ENCODE peak calls at places on chromosome 10, in five cellular contexts. T is A549, L is HEK293T, G is GM12878, S is K562. U is an unnamed sample.

GRCh38 chr10:60848126-60848525 is 69.8 kb downstream of the CDK1 start:
- DNase-seq in S (no peak), G (no peak), T (peak; percentile 33), L (no peak), U (peak; percentile 52)

GRCh38 chr10:77383861-77384553 is 253.6 kb downstream of the KCNMA1 start:
- DNase-seq in L (no peak), S (no peak), T (no peak), G (no peak), U (peak; percentile 32)

GRCh38 chr10:130350996-130351395 is 214.8 kb downstream of the GLRX3 start:
- DNase-seq in S (no peak), T (no peak), G (no peak), L (no peak), U (no peak)

GRCh38 chr10:71746344-71747037 is 26.8 kb downstream of the VSIR start:
- DNase-seq in L (peak; percentile 28), G (no peak), T (no peak), S (peak; percentile 95), U (no peak)

GRCh38 chr10:47111329-47111862 is 188.6 kb upstream of the GDF10 start:
- DNase-seq in S (peak; percentile 6), G (no peak), T (no peak), L (no peak), U (no peak)

GRCh38 chr10:31152421-31153133 is 120.9 kb upstream of the ZNF438 start:
- DNase-seq in L (no peak), T (no peak), S (no peak), G (no peak), U (no peak)

GRCh38 chr10:69810998-69811397 is 9.3 kb downstream of the COL13A1 start:
- DNase-seq in G (no peak), L (no peak), T (no peak), S (no peak), U (peak; percentile 28)

GRCh38 chr10:95814011-95814727 is 58.2 kb downstream of the ENTPD1 start:
- DNase-seq in T (no peak), G (no peak), L (no peak), S (no peak), U (peak; percentile 89)

GRCh38 chr10:119957451-119957850 is 64.9 kb downstream of the SEC23IP start:
- DNase-seq in S (no peak), T (no peak), G (no peak), L (no peak), U (no peak)

GRCh38 chr10:88032566-88032965 is 169.1 kb downstream of the PTEN start:
- DNase-seq in S (no peak), L (no peak), T (no peak), G (no peak), U (peak; percentile 86)

GRCh38 chr10:113681533-113682470 is 2.1 kb downstream of the CASP7 start:
- DNase-seq in T (no peak), G (peak; percentile 77), L (no peak), S (no peak), U (no peak)

GRCh38 chr10:24814568-24815313 is 91.1 kb upstream of the ARHGAP21 start:
- DNase-seq in G (no peak), T (peak; percentile 63), S (peak; percentile 15), L (no peak), U (peak; percentile 62)

GRCh38 chr10:94005050-94005449 is 11.3 kb downstream of the PLCE1 start:
- DNase-seq in G (no peak), L (no peak), S (no peak), T (no peak), U (peak; percentile 81)

GRCh38 chr10:3500408-3500856 is 284.6 kb downstream of the KLF6 start:
- DNase-seq in S (no peak), G (no peak), T (peak; percentile 98), L (no peak), U (peak; percentile 90)

GRCh38 chr10:17237915-17238444 is 9.9 kb downstream of the VIM start:
- DNase-seq in S (peak; percentile 37), G (no peak), T (no peak), L (no peak), U (peak; percentile 51)

GRCh38 chr10:61166065-61166464 is 222.1 kb upstream of the RHOBTB1 start:
- DNase-seq in S (no peak), G (no peak), L (no peak), T (no peak), U (no peak)

GRCh38 chr10:128277267-128277666 is 151.0 kb upstream of the MKI67 start:
- DNase-seq in L (no peak), T (no peak), G (no peak), S (no peak), U (no peak)

GRCh38 chr10:14656052-14656451 is 118.6 kb downstream of the FAM107B start:
- DNase-seq in G (no peak), L (no peak), T (no peak), S (no peak), U (no peak)

GRCh38 chr10:88064608-88065383 is 201.4 kb downstream of the PTEN start:
- DNase-seq in S (no peak), G (peak; percentile 95), T (no peak), L (no peak), U (peak; percentile 62)

GRCh38 chr10:129057856-129058663 is 409.0 kb upstream of the MGMT start:
- DNase-seq in T (no peak), S (no peak), G (peak; percentile 40), L (no peak), U (no peak)

GRCh38 chr10:97889461-97890265 is 40.0 kb downstream of the GOLGA7B start:
- DNase-seq in S (peak; percentile 66), L (no peak), T (peak; percentile 94), G (no peak), U (peak; percentile 28)

GRCh38 chr10:78700413-78700812 is 368.4 kb upstream of the ZMIZ1 start:
- DNase-seq in G (no peak), S (no peak), T (peak; percentile 5), L (no peak), U (peak; percentile 38)

GRCh38 chr10:12417341-12417740 is 68.0 kb downstream of the CAMK1D start:
- DNase-seq in L (no peak), T (no peak), G (no peak), S (no peak), U (no peak)

GRCh38 chr10:92756233-92757065 is 66.7 kb downstream of the HHEX start:
- DNase-seq in T (peak; percentile 25), S (peak; percentile 92), L (peak; percentile 45), G (peak; percentile 91), U (peak; percentile 44)

GRCh38 chr10:91389636-91390512 is 20.3 kb upstream of the HECTD2 start:
- DNase-seq in S (peak; percentile 63), G (no peak), T (peak; percentile 64), L (peak; percentile 26), U (peak; percentile 71)

GRCh38 chr10:85786401-85786899 is 580.1 kb downstream of the GRID1 start:
- DNase-seq in G (no peak), S (peak; percentile 34), T (no peak), L (peak; percentile 59), U (no peak)

GRCh38 chr10:17144757-17145156 is 15.1 kb upstream of the CUBN start:
- DNase-seq in G (peak; percentile 9), L (no peak), T (no peak), S (no peak), U (peak; percentile 55)

GRCh38 chr10:86391236-86391840 is 24.7 kb upstream of the GRID1 start:
- DNase-seq in G (no peak), T (no peak), L (no peak), S (no peak), U (no peak)

GRCh38 chr10:98908868-98909267 is 326.8 kb downstream of the HPSE2 start:
- DNase-seq in T (no peak), L (no peak), S (peak; percentile 37), G (no peak), U (no peak)

GRCh38 chr10:25522294-25522693 is 347.5 kb downstream of the GPR158 start:
- DNase-seq in G (no peak), S (no peak), L (no peak), T (no peak), U (no peak)

GRCh38 chr10:104089621-104090020 is 3.9 kb upstream of the COL17A1 start:
- DNase-seq in S (no peak), L (no peak), G (no peak), T (no peak), U (no peak)

GRCh38 chr10:104092749-104093148 is 7.1 kb upstream of the COL17A1 start:
- DNase-seq in S (no peak), L (no peak), T (no peak), G (no peak), U (no peak)

GRCh38 chr10:104088239-104088638 is 2.6 kb upstream of the COL17A1 start:
- DNase-seq in L (no peak), T (no peak), G (no peak), S (no peak), U (no peak)

GRCh38 chr10:104085801-104086400 is at the start of gene COL17A1:
- DNase-seq in G (no peak), T (no peak), L (no peak), S (no peak), U (no peak)

GRCh38 chr10:104090597-104090996 is 4.9 kb upstream of the COL17A1 start:
- DNase-seq in L (no peak), S (no peak), T (no peak), G (no peak), U (peak; percentile 16)
- TF ChIP-seq BHLHE40 in L (no peak), S (no peak), T (no peak), G (no peak), U (no peak)

DNA sequence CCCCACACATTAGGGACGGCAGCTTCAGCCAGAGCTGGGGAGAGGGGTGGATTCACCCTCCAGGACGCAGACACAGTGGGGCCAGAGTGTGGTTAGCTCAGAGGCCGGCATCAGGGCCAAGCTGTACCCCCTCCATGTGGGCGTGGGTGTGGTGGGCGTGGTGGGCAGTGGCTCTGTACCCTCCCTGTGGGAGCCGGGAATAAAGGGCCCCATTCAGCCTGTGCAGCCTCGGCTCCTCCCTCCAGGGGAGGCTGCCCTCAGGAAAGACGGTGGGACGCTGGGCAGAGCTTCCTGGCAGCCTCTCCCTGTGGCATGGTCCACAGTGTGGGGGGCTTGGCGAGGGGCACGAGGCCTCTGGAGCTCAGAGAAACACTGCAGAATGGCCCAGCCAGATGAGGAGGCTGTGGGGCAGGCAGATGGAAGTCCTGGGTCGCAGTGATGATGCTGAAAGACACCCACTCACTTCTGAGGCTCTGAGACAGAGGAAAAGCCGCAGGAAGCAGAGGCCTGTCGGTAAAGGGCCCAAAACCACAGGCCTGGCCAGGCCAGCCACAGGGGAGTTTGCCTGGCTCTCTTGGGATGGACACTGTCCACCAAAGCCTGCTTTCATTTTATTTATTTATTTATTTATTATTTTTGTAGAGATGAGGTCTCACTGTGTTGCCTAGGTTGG is 108.0 kb downstream of the SH3PXD2A start:
- DNase-seq in T (no peak), S (no peak), G (no peak), L (no peak), U (peak; percentile 37)
- TF ChIP-seq BHLHE40 in T (no peak), S (no peak), G (no peak), L (no peak), U (no peak)

DNA sequence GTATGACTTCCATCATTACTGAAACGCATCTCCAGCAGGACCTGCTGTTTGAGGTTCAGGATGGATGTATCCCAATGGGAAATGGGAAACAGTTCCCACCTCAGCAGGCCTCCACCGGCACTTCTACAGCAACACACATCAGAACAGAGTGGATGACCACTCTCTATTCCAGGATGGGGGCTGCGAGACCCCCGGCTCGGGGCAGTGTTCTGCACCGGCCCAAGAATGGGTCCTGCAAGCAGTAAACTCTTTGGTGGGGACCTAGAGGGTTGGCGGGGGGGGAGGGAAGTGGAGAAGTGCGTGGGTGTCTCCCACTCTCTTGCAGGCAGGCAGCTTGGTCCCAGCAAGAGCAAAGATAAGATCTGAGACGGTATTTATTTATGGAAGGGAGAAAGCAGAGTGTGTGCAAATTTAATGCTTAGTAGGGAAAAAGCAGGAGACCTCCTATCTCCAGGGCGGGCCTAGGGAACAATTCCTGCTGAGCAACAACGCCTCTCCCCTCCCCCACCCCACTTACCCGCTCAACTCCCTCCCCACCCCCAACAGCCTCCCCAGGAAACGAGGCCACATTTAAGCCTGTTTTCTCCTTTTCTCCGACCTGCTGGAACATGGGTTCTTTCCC is 4.0 kb downstream of the SFMBT2 start:
- DNase-seq in T (no peak), G (no peak), S (peak; percentile 50), L (peak; percentile 54), U (no peak)
- TF ChIP-seq BHLHE40 in T (no peak), G (no peak), S (no peak), L (no peak), U (no peak)

GRCh38 chr10:114874827-114875541 is 53.4 kb downstream of the FHIP2A start:
- DNase-seq in S (peak; percentile 17), L (peak; percentile 72), G (no peak), T (no peak), U (peak; percentile 38)
- TF ChIP-seq BHLHE40 in S (no peak), L (no peak), G (no peak), T (no peak), U (no peak)

U was measured in IMR-90.